ENCODE peak calls at places on chromosomes 4 and X, in five cellular contexts. A, J, F, U and I are unnamed samples.

GRCh38 chr4:1218892-1219552 is 29.9 kb downstream of the CTBP1 start:
- DNase-seq in F (no peak), A (no peak), U (no peak), J (no peak), I (no peak)

GRCh38 chr4:59553063-59553738 is 1646.9 kb upstream of the ADGRL3 start:
- DNase-seq in U (no peak), A (peak; percentile 0), F (no peak), J (no peak), I (no peak)

GRCh38 chrX:96183843-96184242 is 500.8 kb upstream of the DIAPH2 start:
- DNase-seq in J (no peak), A (peak; percentile 2), U (no peak), F (no peak), I (no peak)

GRCh38 chr4:3342182-3342854 is 49.5 kb downstream of the RGS12 start:
- DNase-seq in A (peak; percentile 25), J (no peak), U (no peak), F (no peak), I (no peak)

GRCh38 chr4:168585168-168586091 is 88.6 kb downstream of the PALLD start:
- DNase-seq in F (no peak), U (peak; percentile 92), J (peak; percentile 76), A (peak; percentile 90), I (peak; percentile 78)

GRCh38 chr4:3724319-3725231 is 41.6 kb upstream of the ADRA2C start:
- DNase-seq in F (no peak), J (no peak), U (no peak), A (no peak), I (no peak)

GRCh38 chrX:31130457-31131215 is 58.8 kb upstream of the FTHL17 start:
- DNase-seq in J (no peak), A (peak; percentile 26), U (no peak), F (no peak), I (no peak)

GRCh38 chrX:155247497-155247896 is 16.8 kb downstream of the RAB39B start:
- DNase-seq in A (no peak), U (no peak), J (no peak), F (no peak), I (no peak)

GRCh38 chr4:48194986-48195773 is 61.1 kb upstream of the TXK start:
- DNase-seq in U (no peak), J (no peak), A (no peak), F (no peak), I (no peak)

GRCh38 chrX:136491832-136492231 is 4.1 kb downstream of the BRS3 start:
- DNase-seq in A (no peak), F (no peak), J (no peak), U (no peak), I (no peak)

GRCh38 chrX:107935200-107935599 is 47.0 kb downstream of the TEX13B start:
- DNase-seq in F (no peak), J (no peak), A (peak; percentile 33), U (no peak), I (peak; percentile 69)

GRCh38 chr4:154435895-154436294 is 55.7 kb downstream of the DCHS2 start:
- DNase-seq in U (no peak), J (no peak), F (no peak), A (no peak), I (no peak)

GRCh38 chrX:144801786-144802185 is 445.5 kb upstream of the SPANXN1 start:
- DNase-seq in J (no peak), U (no peak), A (no peak), F (no peak), I (no peak)

GRCh38 chrX:104310084-104310483 is 55.4 kb upstream of the ESX1 start:
- DNase-seq in U (no peak), F (no peak), J (no peak), A (peak; percentile 53), I (no peak)

GRCh38 chr4:2154215-2154614 is 87.7 kb downstream of the HAUS3 start:
- DNase-seq in A (no peak), U (no peak), F (no peak), J (no peak), I (no peak)

GRCh38 chrX:63959975-63960374 is 175.0 kb upstream of the ARHGEF9 start:
- DNase-seq in A (no peak), U (no peak), F (no peak), J (no peak), I (no peak)

GRCh38 chrX:142156567-142156966 is 48.5 kb downstream of the MAGEC2 start:
- DNase-seq in F (no peak), U (no peak), J (no peak), A (no peak), I (no peak)

GRCh38 chr4:45741897-45742296 is 382.0 kb downstream of the GABRG1 start:
- DNase-seq in U (no peak), A (no peak), J (no peak), F (no peak), I (no peak)

GRCh38 chrX:150482537-150483217 is 85.7 kb upstream of the MTM1 start:
- DNase-seq in F (no peak), A (peak; percentile 32), U (no peak), J (no peak), I (no peak)

GRCh38 chr4:112813790-112814189 is 176.8 kb downstream of the LARP7 start:
- DNase-seq in F (no peak), U (no peak), J (no peak), A (peak; percentile 31), I (no peak)

GRCh38 chr4:13328591-13328990 is 155.5 kb downstream of the RAB28 start:
- DNase-seq in J (no peak), F (no peak), A (no peak), U (no peak), I (no peak)

GRCh38 chr4:2789351-2789750 is 3.5 kb upstream of the SH3BP2 start:
- DNase-seq in F (no peak), J (no peak), U (no peak), A (no peak), I (no peak)

GRCh38 chrX:105715746-105716145 is 106.6 kb upstream of the NRK start:
- DNase-seq in F (no peak), J (no peak), U (no peak), A (no peak), I (no peak)

GRCh38 chr4:98932539-98932938 is 3.6 kb upstream of the EIF4E start:
- DNase-seq in J (no peak), U (no peak), F (no peak), A (no peak), I (no peak)

GRCh38 chrX:74614193-74614909 is at the start of gene RLIM:
- DNase-seq in U (peak; percentile 94), J (peak; percentile 95), A (peak; percentile 98), F (peak; percentile 88), I (peak; percentile 87)

GRCh38 chr4:130210871-130211270 is 1114.9 kb downstream of the C4orf33 start:
- DNase-seq in A (peak; percentile 65), J (no peak), F (no peak), U (no peak), I (no peak)

GRCh38 chr4:170089274-170089742 is 448 bp downstream of the AADAT start:
- DNase-seq in A (peak; percentile 45), J (no peak), U (peak; percentile 19), F (no peak), I (no peak)

GRCh38 chrX:7389576-7389975 is 241.6 kb upstream of the PUDP start:
- DNase-seq in F (no peak), U (no peak), J (no peak), A (no peak), I (no peak)

GRCh38 chr4:100722866-100723459 is 205.1 kb upstream of the EMCN start:
- DNase-seq in U (no peak), A (no peak), J (no peak), F (no peak), I (no peak)

GRCh38 chr4:78356251-78356650 is 195.3 kb upstream of the ANXA3 start:
- DNase-seq in J (no peak), A (no peak), F (no peak), U (no peak), I (no peak)

GRCh38 chr4:78360466-78360865 is 191.1 kb upstream of the ANXA3 start:
- DNase-seq in A (no peak), U (no peak), J (no peak), F (no peak), I (no peak)

GRCh38 chr4:78361621-78362120 is 189.9 kb upstream of the ANXA3 start:
- DNase-seq in F (no peak), A (no peak), U (no peak), J (no peak), I (no peak)

GRCh38 chr4:78362310-78362709 is 189.3 kb upstream of the ANXA3 start:
- DNase-seq in U (no peak), F (no peak), J (no peak), A (no peak), I (no peak)

GRCh38 chr4:78357122-78357521 is 194.4 kb upstream of the ANXA3 start:
- DNase-seq in J (no peak), A (no peak), F (no peak), U (no peak), I (no peak)
- H3K27ac ChIP-seq in J (no peak overlapping the region), A (no peak overlapping the region), F (no peak overlapping the region), U (no peak overlapping the region), I (no peak overlapping the region)

GRCh38 chr4:189162073-189162789 is 778.4 kb upstream of the FRG1 start:
- DNase-seq in F (no peak), U (no peak), J (no peak), A (no peak), I (no peak)

DNA sequence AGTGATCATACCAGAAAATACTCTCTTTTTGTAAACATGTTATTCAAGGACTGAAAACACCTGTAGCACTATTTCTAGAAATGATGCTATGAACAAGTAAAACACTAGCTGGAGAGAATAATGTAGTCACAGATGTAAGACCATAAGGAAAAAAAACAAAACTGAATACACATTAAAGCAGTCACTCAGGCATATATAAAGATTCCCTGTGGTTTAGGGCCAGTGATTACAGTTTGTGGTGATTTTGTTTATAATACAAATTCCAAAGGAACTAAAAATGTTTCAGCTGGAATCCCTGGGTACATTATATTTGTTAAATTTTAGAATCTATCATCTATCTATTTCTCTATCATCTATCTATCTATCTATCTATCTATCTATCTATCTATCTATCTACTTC is 777.8 kb upstream of the FRG1 start:
- DNase-seq in F (no peak), U (no peak), A (no peak), J (no peak), I (no peak)
- H3K27ac ChIP-seq in F (no peak overlapping the region), U (no peak overlapping the region), A (no peak overlapping the region), J (no peak overlapping the region), I (no peak overlapping the region)

DNA sequence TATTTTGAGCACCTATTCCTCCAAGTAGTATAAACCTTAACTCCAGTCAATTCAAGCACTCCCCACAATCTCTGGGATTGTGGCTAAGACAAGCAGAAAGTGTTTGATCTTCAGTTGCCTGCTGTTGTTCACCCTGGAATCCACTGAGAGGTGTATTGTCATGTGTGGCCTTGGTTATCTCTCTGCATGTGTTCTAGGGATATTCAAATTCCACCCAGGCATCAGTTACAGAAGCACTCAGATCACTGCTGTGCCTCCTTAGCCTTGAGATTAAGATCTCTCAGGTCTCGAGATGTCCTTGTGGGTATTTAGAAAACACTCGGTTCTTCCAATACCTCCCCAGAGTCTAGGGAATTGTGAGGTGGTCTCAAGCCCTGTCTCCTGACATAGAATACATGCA is 213.3 kb downstream of the SMARCA1 start:
- DNase-seq in U (no peak), J (no peak), F (no peak), A (no peak), I (no peak)
- H3K27ac ChIP-seq in U (no peak overlapping the region), J (no peak overlapping the region), F (no peak overlapping the region), A (no peak overlapping the region), I (no peak overlapping the region)

GRCh38 chrX:10086683-10087082 is 70.1 kb upstream of the CLCN4 start:
- DNase-seq in F (no peak), J (no peak), A (no peak), U (no peak), I (no peak)
- H3K27ac ChIP-seq in F (no peak overlapping the region), J (no peak overlapping the region), A (no peak overlapping the region), U (no peak overlapping the region), I (no peak overlapping the region)